ENCODE peak calls at places on chromosomes 16 and 17, in four cellular contexts. A, X, F and O are unnamed samples.

GRCh38 chr17:50130778-50131317 is 888 bp upstream of the SAMD14 start:
- DNase-seq in A (no peak), X (no peak), F (no peak), O (no peak)

GRCh38 chr17:33893192-33893591 is 361.9 kb upstream of the CCL2 start:
- DNase-seq in A (no peak), X (no peak), F (no peak), O (no peak)

GRCh38 chr16:77744136-77744535 is 21.8 kb downstream of the NUDT7 start:
- DNase-seq in A (no peak), X (no peak), F (no peak), O (no peak)

GRCh38 chr16:47847220-47847970 is 308.4 kb downstream of the ABCC12 start:
- DNase-seq in A (no peak), X (no peak), F (no peak), O (no peak)

GRCh38 chr16:73420244-73421040 is 372.5 kb upstream of the ZFHX3 start:
- DNase-seq in A (no peak), X (no peak), F (no peak), O (no peak)

GRCh38 chr17:76805319-76805718 is 62.9 kb upstream of the MGAT5B start:
- DNase-seq in A (no peak), X (no peak), F (no peak), O (no peak)

GRCh38 chr16:81518439-81518757 is 73.8 kb downstream of the CMIP start:
- DNase-seq in A (no peak), X (no peak), F (no peak), O (no peak)

GRCh38 chr16:66525396-66526180 is 24.3 kb downstream of the TK2 start:
- DNase-seq in A (no peak), X (no peak), F (no peak), O (no peak)

GRCh38 chr17:14015286-14015685 is 54.0 kb upstream of the COX10 start:
- DNase-seq in A (no peak), X (no peak), F (no peak), O (no peak)

GRCh38 chr17:31582151-31582907 is 190.9 kb downstream of the RAB11FIP4 start:
- DNase-seq in A (no peak), X (no peak), F (no peak), O (no peak)

GRCh38 chr16:5884339-5884738 is 786.7 kb upstream of the EEF2KMT start:
- DNase-seq in A (no peak), X (no peak), F (no peak), O (no peak)

GRCh38 chr17:55561973-55562495 is 50.8 kb upstream of the SMIM36 start:
- DNase-seq in A (no peak), X (no peak), F (no peak), O (no peak)

DNA sequence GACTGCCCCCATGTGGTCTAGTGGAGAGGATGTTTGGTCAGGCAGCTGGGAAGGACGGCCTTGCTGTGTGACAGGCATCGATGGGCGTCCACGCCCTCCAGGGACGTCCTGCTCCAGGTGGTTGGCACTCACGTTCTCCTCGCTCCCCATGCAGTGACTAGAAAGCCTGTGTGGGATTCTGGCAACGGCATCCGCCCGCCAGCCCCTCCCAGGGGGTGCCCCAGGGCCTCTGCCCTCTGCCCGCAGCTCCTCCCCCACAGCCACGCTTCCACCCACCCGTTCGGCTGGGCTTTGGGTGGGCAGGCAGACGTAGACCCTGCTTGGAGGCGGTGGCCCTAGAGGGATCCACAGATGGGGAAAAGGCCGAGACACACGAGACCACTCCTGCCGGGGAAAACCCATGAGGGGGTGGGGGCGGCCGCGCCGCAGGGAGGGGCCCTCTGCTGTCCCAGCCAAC is 4.7 kb upstream of the IL17C start:
- DNase-seq in A (no peak), X (peak; percentile 20), F (no peak), O (no peak)
- TF ChIP-seq CTCF in A (no peak), X (peak; percentile 18), F (no peak), O (peak; percentile 3)

DNA sequence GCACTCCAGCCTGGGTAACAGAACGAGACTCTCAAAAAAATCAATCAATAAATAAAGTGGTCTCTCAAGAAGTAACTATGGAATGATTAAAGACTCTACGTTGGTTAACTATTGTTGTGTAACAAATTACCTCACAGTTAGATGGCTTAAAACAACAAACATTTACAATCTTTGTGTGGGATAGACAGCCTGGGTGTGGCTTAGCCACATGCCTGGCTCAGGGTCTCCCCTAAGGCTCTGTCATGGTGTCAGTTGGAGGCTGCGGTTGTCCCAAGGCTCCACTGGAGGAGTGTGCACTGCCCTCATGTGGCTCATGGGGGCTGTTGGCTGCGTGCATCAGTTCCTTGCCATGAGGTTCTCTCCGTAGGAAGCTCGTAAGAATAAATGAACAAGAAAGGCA is 294.5 kb downstream of the SNX29 start:
- DNase-seq in A (no peak), X (peak; percentile 34), F (peak; percentile 18), O (no peak)
- TF ChIP-seq CTCF in A (no peak), X (no peak), F (peak; percentile 49), O (peak; percentile 62)

DNA sequence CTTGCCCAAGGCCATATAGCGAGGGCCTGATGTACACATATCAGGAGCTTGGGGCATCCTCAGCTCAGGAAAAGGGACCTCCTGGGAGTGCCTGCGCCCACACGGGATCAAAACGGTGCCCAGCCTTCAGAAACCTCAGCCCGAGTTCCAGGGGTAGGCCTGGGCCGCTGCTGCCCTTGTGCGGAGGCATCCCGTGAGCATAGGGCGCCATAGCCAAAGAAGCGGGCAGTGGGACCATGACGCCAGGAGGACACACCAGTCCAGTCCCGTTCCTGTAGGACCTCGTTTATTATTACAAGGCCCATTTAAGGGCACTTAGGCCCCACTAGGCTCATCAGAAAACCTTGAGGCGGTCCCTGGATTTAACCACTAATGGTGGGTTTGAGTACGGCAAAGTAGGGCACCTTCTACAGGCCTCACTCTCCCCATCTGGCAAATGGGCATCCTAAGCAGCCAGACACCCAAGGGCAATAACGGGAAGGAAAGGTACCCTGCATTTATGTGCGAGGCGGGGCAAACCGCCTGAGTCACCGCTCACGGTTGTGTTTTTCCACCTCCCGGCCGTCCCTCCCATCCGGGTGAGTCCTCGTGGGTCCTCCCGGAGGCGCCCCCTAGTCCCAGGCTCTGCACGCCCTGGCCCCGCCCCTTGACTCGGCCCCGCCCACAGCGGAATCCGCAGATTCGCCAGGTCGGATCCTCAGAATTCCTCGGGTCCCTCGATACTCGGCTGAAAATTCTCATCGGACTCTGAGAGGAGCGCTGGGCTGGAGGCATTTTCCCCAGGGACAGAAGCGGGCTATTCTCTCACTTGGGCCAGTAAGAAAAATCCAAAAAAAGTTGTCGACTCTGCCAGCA is 726 bp upstream of the SETD1A start:
- DNase-seq in A (peak; percentile 77), X (peak; percentile 93), F (peak; percentile 82), O (peak; percentile 88)
- TF ChIP-seq CTCF in A (no peak), X (no peak), F (peak; percentile 36), O (peak; percentile 42)

DNA sequence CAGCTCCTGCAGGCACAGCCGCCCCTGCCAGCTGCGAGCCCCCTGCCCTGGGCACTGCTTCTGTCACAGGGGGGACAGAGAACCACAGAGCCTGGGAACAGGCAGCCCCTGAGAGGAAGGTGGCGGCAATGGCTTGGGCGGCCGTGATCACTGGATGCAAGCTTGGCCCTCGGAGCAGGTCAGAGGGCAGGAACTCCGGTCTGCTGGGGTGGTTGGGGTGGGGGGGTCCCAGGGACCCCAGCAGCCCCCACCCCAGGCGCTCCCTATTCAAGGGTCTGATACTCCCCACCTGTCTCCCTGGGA is 1.9 kb upstream of the CYBA start:
- DNase-seq in A (no peak), X (no peak), F (no peak), O (no peak)
- TF ChIP-seq CTCF in A (no peak), X (no peak), F (no peak), O (no peak)

GRCh38 chr17:64214950-64215349 is 48.1 kb downstream of the TEX2 start:
- DNase-seq in A (no peak), X (no peak), F (no peak), O (no peak)

GRCh38 chr17:64209983-64210382 is 53.1 kb downstream of the TEX2 start:
- DNase-seq in A (no peak), X (no peak), F (no peak), O (no peak)

GRCh38 chr17:64209356-64209941 is 53.6 kb downstream of the TEX2 start:
- DNase-seq in A (no peak), X (no peak), F (no peak), O (no peak)

GRCh38 chr17:64213995-64214507 is 49.0 kb downstream of the TEX2 start:
- DNase-seq in A (no peak), X (no peak), F (no peak), O (no peak)

DNA sequence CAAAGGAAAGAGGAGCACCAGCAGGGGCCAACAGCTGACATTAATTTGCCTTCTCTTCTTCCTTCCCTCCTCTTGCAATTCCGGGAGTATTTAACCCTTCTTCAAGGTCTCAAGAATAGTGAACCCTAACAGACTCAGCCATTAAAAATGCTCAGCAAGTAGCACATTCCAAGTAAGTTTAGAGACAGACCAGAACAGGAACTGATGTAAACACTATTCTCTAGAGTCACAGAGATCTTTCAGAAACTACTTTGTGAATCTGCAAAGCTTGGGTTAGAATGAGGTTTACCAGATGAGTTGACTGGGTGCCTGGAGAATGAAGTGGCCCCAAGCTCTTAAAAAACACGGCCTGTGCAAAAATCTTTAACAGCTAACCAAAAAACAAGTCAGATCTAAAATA is 50.9 kb downstream of the TEX2 start:
- DNase-seq in A (no peak), X (no peak), F (no peak), O (no peak)
- TF ChIP-seq CTCF in A (no peak), X (no peak), F (no peak), O (no peak)

DNA sequence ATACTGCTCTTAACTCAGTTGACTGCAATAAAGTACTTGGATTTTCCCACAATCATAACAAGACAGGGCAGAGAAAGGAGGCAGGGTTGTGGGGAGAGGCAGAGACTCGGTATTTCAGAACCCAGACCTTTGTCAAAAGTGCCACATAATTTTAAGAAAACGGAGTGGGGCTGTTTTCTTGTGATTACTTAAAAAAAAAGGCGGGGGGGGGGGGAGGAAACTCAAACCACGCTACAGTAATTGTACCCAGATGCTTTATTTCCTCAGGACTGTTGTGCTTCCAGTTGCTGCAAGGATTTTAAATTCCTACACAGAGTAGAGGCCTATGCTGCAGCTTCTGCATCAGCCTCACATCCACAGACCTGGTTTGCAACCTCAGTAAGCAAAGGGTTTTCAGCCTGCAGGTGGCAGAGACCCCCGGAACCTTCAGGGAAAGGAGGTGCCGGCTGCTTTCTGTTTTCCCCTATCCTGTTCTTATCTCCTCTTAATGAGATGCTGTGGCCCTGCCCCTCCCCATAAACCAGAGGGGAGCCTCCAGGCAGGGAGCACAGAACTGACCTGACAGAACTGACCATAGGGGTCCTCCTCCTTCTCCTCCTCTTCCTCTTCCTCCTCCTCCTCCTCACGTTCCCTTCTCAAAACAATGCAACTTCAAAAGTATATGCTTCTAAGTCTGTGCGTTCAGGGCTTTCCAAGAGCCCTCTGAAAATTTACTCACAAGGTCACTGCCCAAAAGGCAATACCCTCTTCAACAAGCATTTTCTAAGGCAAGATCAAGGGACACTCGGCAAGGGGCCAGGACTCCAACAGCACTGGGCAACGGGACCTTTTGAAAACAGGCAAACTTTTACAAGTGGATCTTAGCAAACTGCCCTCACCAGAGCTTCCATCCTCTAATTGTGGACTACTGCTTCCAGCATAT is 7.5 kb downstream of the AXIN2 start:
- DNase-seq in A (no peak), X (no peak), F (no peak), O (no peak)
- TF ChIP-seq CTCF in A (no peak), X (no peak), F (no peak), O (no peak)